ENCODE peak calls at places on chromosomes 4 and X, in five cellular contexts. One of them, this sample, is unnamed.

GRCh38 chr4:177236889-177237288 is 72.8 kb upstream of the NEIL3 start:
- DNase-seq in transverse colon: no peak
- DNase-seq in psoas muscle: no peak
- DNase-seq in fibroblast of pulmonary artery: no peak
- DNase-seq in H9: no peak
- DNase-seq in this sample: no peak

GRCh38 chr4:7867701-7868429 is 71.8 kb downstream of the AFAP1 start:
- DNase-seq in transverse colon: no peak
- DNase-seq in psoas muscle: no peak
- DNase-seq in fibroblast of pulmonary artery: no peak
- DNase-seq in H9: no peak
- DNase-seq in this sample: no peak

GRCh38 chrX:85851418-85851817 is 195.9 kb downstream of the CHM start:
- DNase-seq in transverse colon: peak
- DNase-seq in psoas muscle: no peak
- DNase-seq in fibroblast of pulmonary artery: peak
- DNase-seq in H9: peak
- DNase-seq in this sample: peak

GRCh38 chrX:77899081-77899828 is at the start of gene COX7B:
- DNase-seq in transverse colon: peak
- DNase-seq in psoas muscle: no peak
- DNase-seq in fibroblast of pulmonary artery: peak
- DNase-seq in H9: peak
- DNase-seq in this sample: peak

GRCh38 chrX:81489987-81490386 is 288.1 kb downstream of the SH3BGRL start:
- DNase-seq in transverse colon: no peak
- DNase-seq in psoas muscle: no peak
- DNase-seq in fibroblast of pulmonary artery: no peak
- DNase-seq in H9: no peak
- DNase-seq in this sample: no peak

GRCh38 chr4:140609548-140610425 is 41.0 kb upstream of the UCP1 start:
- DNase-seq in transverse colon: no peak
- DNase-seq in psoas muscle: no peak
- DNase-seq in fibroblast of pulmonary artery: peak
- DNase-seq in H9: no peak
- DNase-seq in this sample: peak

GRCh38 chr4:17489721-17490120 is 22.2 kb downstream of the QDPR start:
- DNase-seq in transverse colon: no peak
- DNase-seq in psoas muscle: no peak
- DNase-seq in fibroblast of pulmonary artery: no peak
- DNase-seq in H9: no peak
- DNase-seq in this sample: no peak

GRCh38 chrX:48573690-48574269 is 504 bp upstream of the RBM3 start:
- DNase-seq in transverse colon: peak
- DNase-seq in psoas muscle: peak
- DNase-seq in fibroblast of pulmonary artery: no peak
- DNase-seq in H9: no peak
- DNase-seq in this sample: no peak

GRCh38 chr4:108031427-108032083 is 41.9 kb downstream of the HADH start:
- DNase-seq in transverse colon: no peak
- DNase-seq in psoas muscle: no peak
- DNase-seq in fibroblast of pulmonary artery: no peak
- DNase-seq in H9: no peak
- DNase-seq in this sample: no peak

GRCh38 chr4:165088366-165088765 is 24.3 kb downstream of the TMEM192 start:
- DNase-seq in transverse colon: no peak
- DNase-seq in psoas muscle: no peak
- DNase-seq in fibroblast of pulmonary artery: no peak
- DNase-seq in H9: no peak
- DNase-seq in this sample: no peak

GRCh38 chr4:186900980-186901379 is 177.3 kb upstream of the FAT1 start:
- DNase-seq in transverse colon: no peak
- DNase-seq in psoas muscle: no peak
- DNase-seq in fibroblast of pulmonary artery: peak
- DNase-seq in H9: no peak
- DNase-seq in this sample: peak

GRCh38 chrX:33272986-33273385 is 61.6 kb upstream of the DMD start:
- DNase-seq in transverse colon: no peak
- DNase-seq in psoas muscle: no peak
- DNase-seq in fibroblast of pulmonary artery: no peak
- DNase-seq in H9: no peak
- DNase-seq in this sample: no peak

GRCh38 chr4:130080872-130081451 is 985.0 kb downstream of the C4orf33 start:
- DNase-seq in transverse colon: no peak
- DNase-seq in psoas muscle: no peak
- DNase-seq in fibroblast of pulmonary artery: no peak
- DNase-seq in H9: no peak
- DNase-seq in this sample: no peak

GRCh38 chrX:131262738-131263679 is 26.1 kb downstream of the IGSF1 start:
- DNase-seq in transverse colon: peak
- DNase-seq in psoas muscle: no peak
- DNase-seq in fibroblast of pulmonary artery: no peak
- DNase-seq in H9: peak
- DNase-seq in this sample: peak

GRCh38 chr4:176293660-176294059 is 24.6 kb upstream of the ASB5 start:
- DNase-seq in transverse colon: no peak
- DNase-seq in psoas muscle: no peak
- DNase-seq in fibroblast of pulmonary artery: no peak
- DNase-seq in H9: no peak
- DNase-seq in this sample: no peak

GRCh38 chrX:21934414-21934813 is 6.1 kb upstream of the SMS start:
- DNase-seq in transverse colon: no peak
- DNase-seq in psoas muscle: no peak
- DNase-seq in fibroblast of pulmonary artery: no peak
- DNase-seq in H9: no peak
- DNase-seq in this sample: no peak

GRCh38 chrX:37060999-37061398 is 52.8 kb downstream of the FAM47C start:
- DNase-seq in transverse colon: no peak
- DNase-seq in psoas muscle: no peak
- DNase-seq in fibroblast of pulmonary artery: peak
- DNase-seq in H9: peak
- DNase-seq in this sample: peak

GRCh38 chr4:30718021-30718888 is 1.9 kb upstream of the PCDH7 start:
- DNase-seq in transverse colon: peak
- DNase-seq in psoas muscle: peak
- DNase-seq in fibroblast of pulmonary artery: peak
- DNase-seq in H9: peak
- DNase-seq in this sample: peak

GRCh38 chrX:82087699-82088098 is 885.8 kb downstream of the SH3BGRL start:
- DNase-seq in transverse colon: no peak
- DNase-seq in psoas muscle: no peak
- DNase-seq in fibroblast of pulmonary artery: no peak
- DNase-seq in H9: no peak
- DNase-seq in this sample: no peak

GRCh38 chr4:20603671-20604313 is 96.5 kb upstream of the PACRGL start:
- DNase-seq in transverse colon: no peak
- DNase-seq in psoas muscle: no peak
- DNase-seq in fibroblast of pulmonary artery: peak
- DNase-seq in H9: no peak
- DNase-seq in this sample: no peak

GRCh38 chr4:103756736-103757135 is 37.0 kb upstream of the TACR3 start:
- DNase-seq in transverse colon: no peak
- DNase-seq in psoas muscle: no peak
- DNase-seq in fibroblast of pulmonary artery: no peak
- DNase-seq in H9: no peak
- DNase-seq in this sample: no peak

GRCh38 chr4:15691346-15692140 is 9.9 kb downstream of the FAM200B start:
- DNase-seq in transverse colon: no peak
- DNase-seq in psoas muscle: no peak
- DNase-seq in fibroblast of pulmonary artery: peak
- DNase-seq in H9: no peak
- DNase-seq in this sample: no peak

GRCh38 chr4:185589067-185589844 is 53.9 kb upstream of the PDLIM3 start:
- DNase-seq in transverse colon: no peak
- DNase-seq in psoas muscle: no peak
- DNase-seq in fibroblast of pulmonary artery: peak
- DNase-seq in H9: no peak
- DNase-seq in this sample: no peak

GRCh38 chrX:132488819-132489255 is at the start of gene MBNL3:
- DNase-seq in transverse colon: peak
- DNase-seq in psoas muscle: peak
- DNase-seq in fibroblast of pulmonary artery: peak
- DNase-seq in H9: peak
- DNase-seq in this sample: peak

GRCh38 chr4:22090655-22091350 is 142.2 kb upstream of the KCNIP4 start:
- DNase-seq in transverse colon: no peak
- DNase-seq in psoas muscle: no peak
- DNase-seq in fibroblast of pulmonary artery: peak
- DNase-seq in H9: no peak
- DNase-seq in this sample: no peak

GRCh38 chr4:22094217-22094616 is 145.6 kb upstream of the KCNIP4 start:
- DNase-seq in transverse colon: no peak
- DNase-seq in psoas muscle: no peak
- DNase-seq in fibroblast of pulmonary artery: no peak
- DNase-seq in H9: no peak
- DNase-seq in this sample: no peak

GRCh38 chr4:22093126-22093525 is 144.6 kb upstream of the KCNIP4 start:
- DNase-seq in transverse colon: no peak
- DNase-seq in psoas muscle: no peak
- DNase-seq in fibroblast of pulmonary artery: no peak
- DNase-seq in H9: no peak
- DNase-seq in this sample: no peak

GRCh38 chr4:22091906-22092305 is 143.3 kb upstream of the KCNIP4 start:
- DNase-seq in transverse colon: no peak
- DNase-seq in psoas muscle: no peak
- DNase-seq in fibroblast of pulmonary artery: no peak
- DNase-seq in H9: no peak
- DNase-seq in this sample: no peak

GRCh38 chr4:22091351-22091731 is 142.8 kb upstream of the KCNIP4 start:
- DNase-seq in transverse colon: no peak
- DNase-seq in psoas muscle: no peak
- DNase-seq in fibroblast of pulmonary artery: no peak
- DNase-seq in H9: peak
- DNase-seq in this sample: peak
- TF ChIP-seq CTCF in transverse colon: no peak
- TF ChIP-seq CTCF in psoas muscle: no peak
- TF ChIP-seq CTCF in fibroblast of pulmonary artery: no peak
- TF ChIP-seq CTCF in H9: peak
- TF ChIP-seq CTCF in this sample: no peak

DNA sequence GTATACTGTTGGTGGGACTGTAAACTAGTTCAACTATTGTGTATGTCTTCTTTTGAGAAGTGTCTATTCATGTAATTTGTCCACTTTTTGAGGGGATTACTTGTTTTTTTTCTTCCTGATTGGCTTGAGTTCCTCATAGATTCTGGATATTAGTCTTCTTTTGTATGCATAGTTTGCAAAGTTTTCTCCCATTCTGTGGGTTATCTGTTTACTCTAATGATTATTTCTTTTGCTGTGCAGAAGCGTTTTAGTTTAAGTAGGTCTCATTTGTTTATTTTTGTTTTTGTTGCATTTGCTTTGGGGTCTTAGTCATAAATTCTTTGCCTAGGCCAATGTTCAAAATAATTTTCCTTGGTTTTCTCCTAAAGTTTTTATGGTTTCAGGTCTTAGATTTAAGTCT is 26.6 kb upstream of the ANTXR2 start:
- DNase-seq in transverse colon: no peak
- DNase-seq in psoas muscle: no peak
- DNase-seq in fibroblast of pulmonary artery: no peak
- DNase-seq in H9: no peak
- DNase-seq in this sample: no peak
- TF ChIP-seq CTCF in transverse colon: no peak
- TF ChIP-seq CTCF in psoas muscle: no peak
- TF ChIP-seq CTCF in fibroblast of pulmonary artery: no peak
- TF ChIP-seq CTCF in H9: no peak
- TF ChIP-seq CTCF in this sample: no peak

DNA sequence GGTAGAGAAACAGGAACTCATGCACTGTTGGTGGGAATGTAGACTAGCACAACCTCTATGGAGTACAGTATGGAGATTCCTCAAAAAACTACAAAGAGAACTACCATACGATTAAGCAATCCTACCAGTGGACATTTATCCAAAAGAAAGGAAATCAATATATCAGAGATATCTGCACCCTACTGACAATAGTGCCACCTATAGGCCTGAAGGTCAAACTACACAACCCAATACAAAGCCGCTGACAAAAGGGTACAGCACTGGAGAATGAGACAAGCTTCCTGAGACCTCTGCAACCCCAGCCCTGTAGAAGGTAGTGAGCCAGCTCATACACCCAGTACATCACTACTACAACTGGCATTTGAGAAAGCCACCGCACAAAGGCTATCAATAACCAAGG is 67.1 kb downstream of the CBR4 start:
- DNase-seq in transverse colon: no peak
- DNase-seq in psoas muscle: no peak
- DNase-seq in fibroblast of pulmonary artery: no peak
- DNase-seq in H9: peak
- DNase-seq in this sample: no peak
- TF ChIP-seq CTCF in transverse colon: peak
- TF ChIP-seq CTCF in psoas muscle: no peak
- TF ChIP-seq CTCF in fibroblast of pulmonary artery: peak
- TF ChIP-seq CTCF in H9: peak
- TF ChIP-seq CTCF in this sample: peak

DNA sequence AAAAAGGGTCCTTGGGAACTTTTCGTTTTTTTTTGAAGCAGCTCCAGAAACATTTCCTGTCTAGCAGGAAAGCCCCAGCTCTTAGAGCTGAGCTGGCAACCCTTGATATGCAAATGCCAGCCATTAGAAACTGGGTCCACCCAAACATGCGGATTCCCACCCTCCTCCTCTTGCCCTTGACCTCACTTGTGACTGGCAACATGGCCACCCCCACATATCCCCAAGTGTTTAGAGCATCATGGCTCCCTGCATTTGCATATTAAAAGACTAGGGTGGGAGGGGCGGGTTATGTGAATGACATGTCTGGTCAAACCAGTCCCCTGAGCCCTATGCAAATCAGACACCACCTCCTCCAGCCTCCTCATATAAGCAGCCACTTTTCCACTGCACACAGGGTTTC is 671.1 kb downstream of the FAT4 start:
- DNase-seq in transverse colon: no peak
- DNase-seq in psoas muscle: no peak
- DNase-seq in fibroblast of pulmonary artery: peak
- DNase-seq in H9: peak
- DNase-seq in this sample: no peak
- TF ChIP-seq CTCF in transverse colon: no peak
- TF ChIP-seq CTCF in psoas muscle: no peak
- TF ChIP-seq CTCF in fibroblast of pulmonary artery: no peak
- TF ChIP-seq CTCF in H9: no peak
- TF ChIP-seq CTCF in this sample: no peak

DNA sequence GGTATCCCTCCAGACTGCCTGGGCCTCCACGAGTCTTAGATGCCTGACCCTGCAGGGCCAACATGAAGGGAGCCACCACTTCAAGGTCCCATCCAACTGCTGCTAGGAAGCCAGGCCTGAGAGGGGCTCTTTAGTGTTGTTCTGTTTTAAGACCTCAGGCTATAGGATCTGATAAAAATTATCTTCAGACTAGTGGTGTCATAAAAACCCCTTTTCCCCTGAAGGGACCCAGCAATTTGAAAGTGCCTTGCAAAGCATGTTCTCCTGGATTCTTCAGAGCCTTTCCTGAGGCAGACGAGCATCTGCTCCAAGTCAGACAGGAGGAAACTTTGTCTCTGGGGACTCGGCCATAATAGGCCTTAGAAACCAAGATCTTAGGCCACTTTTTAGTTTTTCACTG is 26.9 kb downstream of the TSPAN5 start:
- DNase-seq in transverse colon: no peak
- DNase-seq in psoas muscle: no peak
- DNase-seq in fibroblast of pulmonary artery: no peak
- DNase-seq in H9: no peak
- DNase-seq in this sample: no peak
- TF ChIP-seq CTCF in transverse colon: no peak
- TF ChIP-seq CTCF in psoas muscle: no peak
- TF ChIP-seq CTCF in fibroblast of pulmonary artery: no peak
- TF ChIP-seq CTCF in H9: no peak
- TF ChIP-seq CTCF in this sample: no peak

This sample was measured in Calu3.